ENCODE peak calls at places on chromosomes 13 and 19, in four cellular contexts. One of them, this sample, is unnamed.

GRCh38 chr13:43662976-43663375 is 123.8 kb downstream of the ENOX1 start:
- DNase-seq in prostate gland: no peak
- DNase-seq in activated T-cell treated with anti-CD3 and anti-CD28 coated beads for 48 hours: no peak
- DNase-seq in frontal cortex: no peak
- DNase-seq in this sample: no peak

GRCh38 chr19:44212865-44213346 is 574 bp downstream of the ZNF227 start:
- DNase-seq in prostate gland: peak
- DNase-seq in activated T-cell treated with anti-CD3 and anti-CD28 coated beads for 48 hours: no peak
- DNase-seq in frontal cortex: peak
- DNase-seq in this sample: peak

GRCh38 chr13:68254151-68254550 is 1024.0 kb upstream of the PCDH9 start:
- DNase-seq in prostate gland: no peak
- DNase-seq in activated T-cell treated with anti-CD3 and anti-CD28 coated beads for 48 hours: no peak
- DNase-seq in frontal cortex: no peak
- DNase-seq in this sample: no peak

GRCh38 chr13:21898990-21899389 is 228.1 kb downstream of the FGF9 start:
- DNase-seq in prostate gland: no peak
- DNase-seq in activated T-cell treated with anti-CD3 and anti-CD28 coated beads for 48 hours: no peak
- DNase-seq in frontal cortex: no peak
- DNase-seq in this sample: no peak

GRCh38 chr19:15551183-15552004 is 43.1 kb downstream of the CYP4F22 start:
- DNase-seq in prostate gland: no peak
- DNase-seq in activated T-cell treated with anti-CD3 and anti-CD28 coated beads for 48 hours: peak
- DNase-seq in frontal cortex: peak
- DNase-seq in this sample: no peak

GRCh38 chr13:111213964-111214726 is 99.0 kb downstream of the ARHGEF7 start:
- DNase-seq in prostate gland: no peak
- DNase-seq in activated T-cell treated with anti-CD3 and anti-CD28 coated beads for 48 hours: no peak
- DNase-seq in frontal cortex: no peak
- DNase-seq in this sample: no peak

GRCh38 chr13:93847162-93847561 is 620.6 kb downstream of the GPC6 start:
- DNase-seq in prostate gland: no peak
- DNase-seq in activated T-cell treated with anti-CD3 and anti-CD28 coated beads for 48 hours: no peak
- DNase-seq in frontal cortex: no peak
- DNase-seq in this sample: no peak

GRCh38 chr13:80340643-80341097 is 256 bp downstream of the SPRY2 start:
- DNase-seq in prostate gland: no peak
- DNase-seq in activated T-cell treated with anti-CD3 and anti-CD28 coated beads for 48 hours: no peak
- DNase-seq in frontal cortex: no peak
- DNase-seq in this sample: no peak

GRCh38 chr13:88544836-88545235 is 873.7 kb downstream of the SLITRK5 start:
- DNase-seq in prostate gland: no peak
- DNase-seq in activated T-cell treated with anti-CD3 and anti-CD28 coated beads for 48 hours: no peak
- DNase-seq in frontal cortex: no peak
- DNase-seq in this sample: no peak

GRCh38 chr19:30228726-30229523 is 143.3 kb upstream of the ZNF536 start:
- DNase-seq in prostate gland: no peak
- DNase-seq in activated T-cell treated with anti-CD3 and anti-CD28 coated beads for 48 hours: no peak
- DNase-seq in frontal cortex: peak
- DNase-seq in this sample: peak

GRCh38 chr19:13959962-13960862 is 7.9 kb downstream of the DCAF15 start:
- DNase-seq in prostate gland: no peak
- DNase-seq in activated T-cell treated with anti-CD3 and anti-CD28 coated beads for 48 hours: no peak
- DNase-seq in frontal cortex: no peak
- DNase-seq in this sample: no peak

GRCh38 chr13:104006625-104007061 is 940.4 kb upstream of the SLC10A2 start:
- DNase-seq in prostate gland: no peak
- DNase-seq in activated T-cell treated with anti-CD3 and anti-CD28 coated beads for 48 hours: no peak
- DNase-seq in frontal cortex: no peak
- DNase-seq in this sample: no peak

GRCh38 chr13:109616021-109616420 is 170.4 kb downstream of the IRS2 start:
- DNase-seq in prostate gland: no peak
- DNase-seq in activated T-cell treated with anti-CD3 and anti-CD28 coated beads for 48 hours: no peak
- DNase-seq in frontal cortex: no peak
- DNase-seq in this sample: no peak

GRCh38 chr19:47405854-47406417 is 13.4 kb downstream of the MEIS3 start:
- DNase-seq in prostate gland: no peak
- DNase-seq in activated T-cell treated with anti-CD3 and anti-CD28 coated beads for 48 hours: no peak
- DNase-seq in frontal cortex: no peak
- DNase-seq in this sample: no peak

GRCh38 chr19:46081928-46082727 is 41.3 kb upstream of the IGFL4 start:
- DNase-seq in prostate gland: peak
- DNase-seq in activated T-cell treated with anti-CD3 and anti-CD28 coated beads for 48 hours: no peak
- DNase-seq in frontal cortex: peak
- DNase-seq in this sample: no peak